ENCODE peak calls at places on chromosomes 11 and 22, in nine cellular contexts. One of them, this sample, is unnamed.

GRCh38 chr22:24169439-24170058 is 11.7 kb upstream of the SUSD2 start:
- DNase-seq in stimulated activated CD8-positive, alpha-beta memory T cell treated with anti-CD3 and anti-CD28 coated beads, Interleukin-4, amount 100 ng/mL, for 48 hours: no peak
- DNase-seq in dorsolateral prefrontal cortex: no peak
- DNase-seq in activated T-helper 9 cell treated with anti-CD3 and anti-CD28 coated beads, Interleukin-2, amount 50 U/mL, for 16 hours: no peak
- DNase-seq in hepatic stellate cell: no peak
- DNase-seq in GM10248: no peak
- DNase-seq in B cell: no peak
- DNase-seq in MCF 10A: no peak
- DNase-seq in GM12865: no peak
- DNase-seq in this sample: no peak

GRCh38 chr11:98090861-98091575 is 929.7 kb upstream of the CNTN5 start:
- DNase-seq in stimulated activated CD8-positive, alpha-beta memory T cell treated with anti-CD3 and anti-CD28 coated beads, Interleukin-4, amount 100 ng/mL, for 48 hours: no peak
- DNase-seq in dorsolateral prefrontal cortex: no peak
- DNase-seq in activated T-helper 9 cell treated with anti-CD3 and anti-CD28 coated beads, Interleukin-2, amount 50 U/mL, for 16 hours: no peak
- DNase-seq in hepatic stellate cell: no peak
- DNase-seq in GM10248: no peak
- DNase-seq in B cell: no peak
- DNase-seq in MCF 10A: no peak
- DNase-seq in GM12865: no peak
- DNase-seq in this sample: no peak

GRCh38 chr11:63811522-63811921 is 1.7 kb upstream of the SPINDOC start:
- DNase-seq in stimulated activated CD8-positive, alpha-beta memory T cell treated with anti-CD3 and anti-CD28 coated beads, Interleukin-4, amount 100 ng/mL, for 48 hours: no peak
- DNase-seq in dorsolateral prefrontal cortex: no peak
- DNase-seq in activated T-helper 9 cell treated with anti-CD3 and anti-CD28 coated beads, Interleukin-2, amount 50 U/mL, for 16 hours: no peak
- DNase-seq in hepatic stellate cell: no peak
- DNase-seq in GM10248: no peak
- DNase-seq in B cell: no peak
- DNase-seq in MCF 10A: no peak
- DNase-seq in GM12865: no peak
- DNase-seq in this sample: no peak

GRCh38 chr11:124536520-124536919 is 6.9 kb downstream of the OR8B12 start:
- DNase-seq in stimulated activated CD8-positive, alpha-beta memory T cell treated with anti-CD3 and anti-CD28 coated beads, Interleukin-4, amount 100 ng/mL, for 48 hours: no peak
- DNase-seq in dorsolateral prefrontal cortex: peak; percentile 55
- DNase-seq in activated T-helper 9 cell treated with anti-CD3 and anti-CD28 coated beads, Interleukin-2, amount 50 U/mL, for 16 hours: no peak
- DNase-seq in hepatic stellate cell: peak; percentile 12
- DNase-seq in GM10248: no peak
- DNase-seq in B cell: no peak
- DNase-seq in MCF 10A: peak; percentile 67
- DNase-seq in GM12865: no peak
- DNase-seq in this sample: no peak

GRCh38 chr22:31583861-31584485 is 78.0 kb downstream of the PISD start:
- DNase-seq in stimulated activated CD8-positive, alpha-beta memory T cell treated with anti-CD3 and anti-CD28 coated beads, Interleukin-4, amount 100 ng/mL, for 48 hours: no peak
- DNase-seq in dorsolateral prefrontal cortex: no peak
- DNase-seq in activated T-helper 9 cell treated with anti-CD3 and anti-CD28 coated beads, Interleukin-2, amount 50 U/mL, for 16 hours: no peak
- DNase-seq in hepatic stellate cell: peak; percentile 66
- DNase-seq in GM10248: no peak
- DNase-seq in B cell: no peak
- DNase-seq in MCF 10A: no peak
- DNase-seq in GM12865: no peak
- DNase-seq in this sample: no peak

GRCh38 chr11:76824980-76825725 is 35.6 kb upstream of the ACER3 start:
- DNase-seq in stimulated activated CD8-positive, alpha-beta memory T cell treated with anti-CD3 and anti-CD28 coated beads, Interleukin-4, amount 100 ng/mL, for 48 hours: no peak
- DNase-seq in dorsolateral prefrontal cortex: no peak
- DNase-seq in activated T-helper 9 cell treated with anti-CD3 and anti-CD28 coated beads, Interleukin-2, amount 50 U/mL, for 16 hours: no peak
- DNase-seq in hepatic stellate cell: no peak
- DNase-seq in GM10248: no peak
- DNase-seq in B cell: no peak
- DNase-seq in MCF 10A: peak; percentile 97
- DNase-seq in GM12865: no peak
- DNase-seq in this sample: no peak

GRCh38 chr11:75160328-75160757 is 9.4 kb downstream of the SLCO2B1 start:
- DNase-seq in stimulated activated CD8-positive, alpha-beta memory T cell treated with anti-CD3 and anti-CD28 coated beads, Interleukin-4, amount 100 ng/mL, for 48 hours: no peak
- DNase-seq in dorsolateral prefrontal cortex: no peak
- DNase-seq in activated T-helper 9 cell treated with anti-CD3 and anti-CD28 coated beads, Interleukin-2, amount 50 U/mL, for 16 hours: no peak
- DNase-seq in hepatic stellate cell: no peak
- DNase-seq in GM10248: no peak
- DNase-seq in B cell: no peak
- DNase-seq in MCF 10A: no peak
- DNase-seq in GM12865: no peak
- DNase-seq in this sample: no peak

GRCh38 chr11:63829823-63830489 is 9.0 kb upstream of the MARK2 start:
- DNase-seq in stimulated activated CD8-positive, alpha-beta memory T cell treated with anti-CD3 and anti-CD28 coated beads, Interleukin-4, amount 100 ng/mL, for 48 hours: no peak
- DNase-seq in dorsolateral prefrontal cortex: no peak
- DNase-seq in activated T-helper 9 cell treated with anti-CD3 and anti-CD28 coated beads, Interleukin-2, amount 50 U/mL, for 16 hours: no peak
- DNase-seq in hepatic stellate cell: peak; percentile 58
- DNase-seq in GM10248: peak; percentile 41
- DNase-seq in B cell: no peak
- DNase-seq in MCF 10A: no peak
- DNase-seq in GM12865: peak; percentile 28
- DNase-seq in this sample: no peak

GRCh38 chr22:47783433-47784366 is 1021.2 kb downstream of the TBC1D22A start:
- DNase-seq in stimulated activated CD8-positive, alpha-beta memory T cell treated with anti-CD3 and anti-CD28 coated beads, Interleukin-4, amount 100 ng/mL, for 48 hours: no peak
- DNase-seq in dorsolateral prefrontal cortex: no peak
- DNase-seq in activated T-helper 9 cell treated with anti-CD3 and anti-CD28 coated beads, Interleukin-2, amount 50 U/mL, for 16 hours: no peak
- DNase-seq in hepatic stellate cell: no peak
- DNase-seq in GM10248: no peak
- DNase-seq in B cell: no peak
- DNase-seq in MCF 10A: no peak
- DNase-seq in GM12865: no peak
- DNase-seq in this sample: no peak

GRCh38 chr11:131978351-131978750 is 607.9 kb downstream of the NTM start:
- DNase-seq in stimulated activated CD8-positive, alpha-beta memory T cell treated with anti-CD3 and anti-CD28 coated beads, Interleukin-4, amount 100 ng/mL, for 48 hours: no peak
- DNase-seq in dorsolateral prefrontal cortex: no peak
- DNase-seq in activated T-helper 9 cell treated with anti-CD3 and anti-CD28 coated beads, Interleukin-2, amount 50 U/mL, for 16 hours: no peak
- DNase-seq in hepatic stellate cell: no peak
- DNase-seq in GM10248: no peak
- DNase-seq in B cell: no peak
- DNase-seq in MCF 10A: no peak
- DNase-seq in GM12865: no peak
- DNase-seq in this sample: no peak

GRCh38 chr11:119204066-119204465 is 2.1 kb upstream of the CBL start:
- DNase-seq in stimulated activated CD8-positive, alpha-beta memory T cell treated with anti-CD3 and anti-CD28 coated beads, Interleukin-4, amount 100 ng/mL, for 48 hours: no peak
- DNase-seq in dorsolateral prefrontal cortex: no peak
- DNase-seq in activated T-helper 9 cell treated with anti-CD3 and anti-CD28 coated beads, Interleukin-2, amount 50 U/mL, for 16 hours: no peak
- DNase-seq in hepatic stellate cell: no peak
- DNase-seq in GM10248: no peak
- DNase-seq in B cell: no peak
- DNase-seq in MCF 10A: no peak
- DNase-seq in GM12865: no peak
- DNase-seq in this sample: no peak

GRCh38 chr11:128379587-128380279 is 207.6 kb downstream of the ETS1 start:
- DNase-seq in stimulated activated CD8-positive, alpha-beta memory T cell treated with anti-CD3 and anti-CD28 coated beads, Interleukin-4, amount 100 ng/mL, for 48 hours: peak; percentile 38
- DNase-seq in dorsolateral prefrontal cortex: no peak
- DNase-seq in activated T-helper 9 cell treated with anti-CD3 and anti-CD28 coated beads, Interleukin-2, amount 50 U/mL, for 16 hours: no peak
- DNase-seq in hepatic stellate cell: no peak
- DNase-seq in GM10248: no peak
- DNase-seq in B cell: no peak
- DNase-seq in MCF 10A: peak; percentile 4
- DNase-seq in GM12865: no peak
- DNase-seq in this sample: no peak

This sample was measured in tibial nerve.